ENCODE peak calls at places on chromosomes 4 and X, in five cellular contexts. V, K, S, M and A are unnamed samples.

GRCh38 chr4:102574317-102574716 is 73.2 kb downstream of the NFKB1 start:
- DNase-seq in S (no peak), M (peak; percentile 61), V (no peak), K (peak; percentile 63), A (peak; percentile 12)

GRCh38 chr4:105225500-105225899 is 78.8 kb downstream of the TET2 start:
- DNase-seq in S (no peak), V (no peak), M (no peak), K (no peak), A (no peak)

GRCh38 chrX:120556251-120556650 is 4.5 kb downstream of the CUL4B start:
- DNase-seq in K (no peak), M (peak; percentile 51), S (no peak), V (no peak), A (no peak)

GRCh38 chr4:56861365-56861764 is 39.9 kb upstream of the SPINK2 start:
- DNase-seq in K (peak; percentile 8), V (peak; percentile 53), M (peak; percentile 31), S (no peak), A (no peak)

GRCh38 chr4:37826282-37827029 is at the start of gene PGM2:
- DNase-seq in S (peak; percentile 87), M (peak; percentile 77), V (peak; percentile 92), K (peak; percentile 73), A (peak; percentile 91)

GRCh38 chrX:3526749-3527148 is 180.3 kb upstream of the MXRA5 start:
- DNase-seq in V (no peak), K (peak; percentile 65), M (no peak), S (peak; percentile 69), A (no peak)

GRCh38 chrX:112832481-112833095 is 8.0 kb downstream of the AMOT start:
- DNase-seq in M (peak; percentile 47), K (peak; percentile 7), S (peak; percentile 44), V (peak; percentile 74), A (no peak)

GRCh38 chr4:76272582-76272981 is 21.1 kb downstream of the FAM47E start:
- DNase-seq in V (no peak), K (no peak), M (no peak), S (no peak), A (no peak)

GRCh38 chr4:91758487-91758886 is 545.3 kb upstream of the GRID2 start:
- DNase-seq in K (no peak), S (no peak), M (peak; percentile 86), V (no peak), A (no peak)

GRCh38 chr4:42750091-42750490 is 93.2 kb upstream of the ATP8A1 start:
- DNase-seq in M (peak; percentile 31), S (no peak), K (no peak), V (no peak), A (no peak)

DNA sequence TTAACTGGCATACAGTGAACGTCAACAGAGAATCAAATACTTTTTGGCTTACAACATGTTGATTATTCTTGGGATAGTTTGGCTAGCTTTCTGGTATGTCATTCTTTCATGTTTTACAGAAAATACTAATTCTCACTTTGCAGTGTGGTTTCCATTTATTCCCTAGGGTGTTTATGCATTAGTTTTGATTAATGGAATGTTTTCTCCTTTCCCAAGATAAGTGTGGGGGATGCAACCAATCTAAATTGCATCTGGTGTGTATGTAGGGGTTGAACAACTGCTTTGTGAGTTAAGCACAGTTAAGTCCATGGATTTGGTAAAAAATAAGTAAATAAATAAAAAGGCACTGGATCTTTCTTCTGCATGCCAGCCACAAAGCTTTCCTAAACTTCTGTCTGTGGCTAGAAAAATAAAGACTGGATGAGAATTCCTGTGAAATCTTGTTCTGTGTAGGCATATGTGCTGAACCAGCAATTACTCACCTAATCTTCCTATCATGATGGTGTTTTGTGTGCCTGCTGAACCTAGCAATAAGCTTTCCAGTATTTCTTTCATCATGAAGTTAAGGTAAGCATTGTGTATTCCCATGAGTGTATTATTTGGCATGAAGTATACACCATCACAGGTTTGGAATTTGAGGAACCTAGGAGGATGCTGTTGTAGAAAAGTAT is 50.6 kb upstream of the TENM3 start:
- DNase-seq in S (no peak), V (no peak), K (peak; percentile 66), M (no peak), A (no peak)
- H3K9ac ChIP-seq in S (no peak overlapping the region), V (no peak overlapping the region), K (no peak overlapping the region), M (no peak overlapping the region), A (no peak overlapping the region)

GRCh38 chrX:70452143-70452733 is 7.6 kb downstream of the DLG3 start:
- DNase-seq in V (peak; percentile 60), S (peak; percentile 58), M (peak; percentile 63), K (peak; percentile 17), A (peak; percentile 78)

GRCh38 chrX:70453024-70453618 is 8.5 kb downstream of the DLG3 start:
- DNase-seq in K (no peak), V (no peak), M (no peak), S (no peak), A (no peak)

GRCh38 chrX:70456256-70456655 is 11.6 kb downstream of the DLG3 start:
- DNase-seq in K (no peak), M (no peak), V (no peak), S (no peak), A (no peak)

GRCh38 chrX:70455366-70456202 is 10.9 kb downstream of the DLG3 start:
- DNase-seq in S (no peak), M (peak; percentile 46), K (no peak), V (no peak), A (no peak)

GRCh38 chrX:70454441-70455365 is 10.1 kb downstream of the DLG3 start:
- DNase-seq in V (peak; percentile 95), S (peak; percentile 50), M (peak; percentile 93), K (peak; percentile 53), A (peak; percentile 91)
- H3K9ac ChIP-seq in V (peak overlapping the region; percentile 77), S (no peak overlapping the region), M (peak overlapping the region; percentile 96), K (peak overlapping the region; percentile 79), A (peak overlapping the region; percentile 86)

GRCh38 chr4:140406292-140406691 is 21.2 kb downstream of the CLGN start:
- DNase-seq in V (no peak), K (no peak), S (no peak), M (no peak), A (no peak)
- H3K9ac ChIP-seq in V (no peak overlapping the region), K (no peak overlapping the region), S (no peak overlapping the region), M (no peak overlapping the region), A (no peak overlapping the region)

GRCh38 chr4:168868044-168868855 is 141.8 kb downstream of the CBR4 start:
- DNase-seq in V (no peak), M (peak; percentile 23), S (peak; percentile 86), K (peak; percentile 95), A (no peak)
- H3K9ac ChIP-seq in V (no peak overlapping the region), M (no peak overlapping the region), S (peak overlapping the region; percentile 46), K (peak overlapping the region; percentile 21), A (no peak overlapping the region)

GRCh38 chr4:114115526-114115925 is 136.1 kb upstream of the ARSJ start:
- DNase-seq in K (no peak), M (no peak), V (no peak), S (no peak), A (no peak)
- H3K9ac ChIP-seq in K (no peak overlapping the region), M (no peak overlapping the region), V (no peak overlapping the region), S (no peak overlapping the region), A (no peak overlapping the region)

GRCh38 chr4:190016369-190017289 is 10.4 kb downstream of the FRG2 start:
- DNase-seq in M (no peak), S (no peak), V (peak; percentile 25), K (no peak), A (no peak)
- H3K9ac ChIP-seq in M (no peak overlapping the region), S (no peak overlapping the region), V (no peak overlapping the region), K (no peak overlapping the region), A (no peak overlapping the region)

DNA sequence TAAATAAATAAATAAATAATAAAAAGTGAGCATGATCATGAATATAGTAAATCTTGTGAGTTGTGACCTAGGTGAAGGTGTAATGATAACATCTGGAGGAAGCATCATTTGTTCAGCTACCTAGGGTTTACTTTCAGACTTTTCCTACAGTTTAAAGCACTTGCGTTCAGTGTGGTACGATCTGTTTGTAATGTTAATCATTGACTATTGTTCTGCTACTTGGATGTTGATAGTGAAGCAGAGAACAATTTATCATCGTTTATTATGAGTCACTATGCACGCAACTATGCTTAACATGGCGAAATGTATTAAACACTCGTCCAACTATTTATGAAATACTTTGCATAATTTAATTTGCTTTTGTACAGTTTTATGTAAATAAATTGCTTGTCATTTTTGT is 426.2 kb downstream of the PCDH7 start:
- DNase-seq in K (no peak), M (peak; percentile 42), V (no peak), S (no peak), A (no peak)
- H3K9ac ChIP-seq in K (no peak overlapping the region), M (no peak overlapping the region), V (no peak overlapping the region), S (no peak overlapping the region), A (no peak overlapping the region)

GRCh38 chr4:149095798-149096197 is 653.6 kb upstream of the NR3C2 start:
- DNase-seq in M (no peak), K (no peak), V (no peak), S (no peak), A (no peak)

GRCh38 chr4:149102765-149103164 is 660.6 kb upstream of the NR3C2 start:
- DNase-seq in K (no peak), V (no peak), M (no peak), S (no peak), A (no peak)

GRCh38 chr4:149101649-149102048 is 659.4 kb upstream of the NR3C2 start:
- DNase-seq in M (no peak), V (no peak), S (no peak), K (no peak), A (no peak)
- H3K9ac ChIP-seq in M (no peak overlapping the region), V (no peak overlapping the region), S (no peak overlapping the region), K (no peak overlapping the region), A (no peak overlapping the region)